ENCODE peak calls at places on chromosomes 12 and 14, in seven cellular contexts. One of them, this sample, is unnamed. For H3K36me3 and H3K4me1, the result is how much of the 10 kb centered on the place peaks cover.

GRCh38 chr14:48936352-48936751 is 649.8 kb downstream of the RPS29 start:
- DNase-seq in neural progenitor cell: peak
- DNase-seq in NT2/D1: no peak
- DNase-seq in astrocyte: peak
- DNase-seq in adrenal gland: peak
- DNase-seq in colonic mucosa: no peak
- DNase-seq in PC-3: peak
- DNase-seq in this sample: peak

GRCh38 chr12:68675098-68675842 is 11.5 kb upstream of the NUP107 start:
- DNase-seq in colonic mucosa: peak
- DNase-seq in adrenal gland: peak
- DNase-seq in astrocyte: peak
- DNase-seq in NT2/D1: no peak
- DNase-seq in neural progenitor cell: peak
- DNase-seq in PC-3: no peak
- DNase-seq in this sample: peak

GRCh38 chr12:93447555-93448265 is 6.0 kb upstream of the UBE2N start:
- DNase-seq in astrocyte: no peak
- DNase-seq in adrenal gland: no peak
- DNase-seq in neural progenitor cell: no peak
- DNase-seq in PC-3: no peak
- DNase-seq in NT2/D1: no peak
- DNase-seq in colonic mucosa: no peak
- DNase-seq in this sample: no peak

GRCh38 chr12:95118138-95118787 is 44.8 kb upstream of the NR2C1 start:
- DNase-seq in neural progenitor cell: no peak
- DNase-seq in PC-3: peak
- DNase-seq in colonic mucosa: no peak
- DNase-seq in astrocyte: peak
- DNase-seq in NT2/D1: no peak
- DNase-seq in adrenal gland: no peak
- DNase-seq in this sample: no peak

GRCh38 chr14:55077691-55078151 is 26.3 kb downstream of the MAPK1IP1L start:
- DNase-seq in adrenal gland: no peak
- DNase-seq in neural progenitor cell: peak
- DNase-seq in colonic mucosa: peak
- DNase-seq in NT2/D1: no peak
- DNase-seq in PC-3: no peak
- DNase-seq in astrocyte: peak
- DNase-seq in this sample: peak

GRCh38 chr12:82874935-82875334 is 188.2 kb downstream of the TMTC2 start:
- DNase-seq in adrenal gland: no peak
- DNase-seq in colonic mucosa: no peak
- DNase-seq in neural progenitor cell: no peak
- DNase-seq in astrocyte: peak
- DNase-seq in NT2/D1: no peak
- DNase-seq in PC-3: peak
- DNase-seq in this sample: no peak

GRCh38 chr12:101945361-101946232 is 68.2 kb downstream of the DRAM1 start:
- DNase-seq in adrenal gland: no peak
- DNase-seq in astrocyte: no peak
- DNase-seq in neural progenitor cell: no peak
- DNase-seq in NT2/D1: no peak
- DNase-seq in PC-3: peak
- DNase-seq in colonic mucosa: peak
- DNase-seq in this sample: no peak

GRCh38 chr12:14416658-14417057 is 51.2 kb downstream of the ATF7IP start:
- DNase-seq in neural progenitor cell: peak
- DNase-seq in NT2/D1: no peak
- DNase-seq in colonic mucosa: no peak
- DNase-seq in astrocyte: peak
- DNase-seq in adrenal gland: peak
- DNase-seq in PC-3: peak
- DNase-seq in this sample: peak

GRCh38 chr12:9751204-9752144 is 9.2 kb downstream of the CD69 start:
- DNase-seq in astrocyte: no peak
- DNase-seq in NT2/D1: no peak
- DNase-seq in adrenal gland: no peak
- DNase-seq in PC-3: peak
- DNase-seq in colonic mucosa: no peak
- DNase-seq in neural progenitor cell: peak
- DNase-seq in this sample: peak

GRCh38 chr12:20154060-20154459 is 214.3 kb upstream of the PDE3A start:
- DNase-seq in NT2/D1: no peak
- DNase-seq in colonic mucosa: no peak
- DNase-seq in PC-3: no peak
- DNase-seq in neural progenitor cell: no peak
- DNase-seq in adrenal gland: no peak
- DNase-seq in astrocyte: peak
- DNase-seq in this sample: no peak

GRCh38 chr14:105050551-105050897 is 14.7 kb downstream of the GPR132 start:
- DNase-seq in colonic mucosa: peak
- DNase-seq in adrenal gland: peak
- DNase-seq in neural progenitor cell: no peak
- DNase-seq in astrocyte: no peak
- DNase-seq in NT2/D1: no peak
- DNase-seq in PC-3: peak
- DNase-seq in this sample: peak

GRCh38 chr12:107912421-107913004 is 138.0 kb downstream of the ASCL4 start:
- DNase-seq in neural progenitor cell: peak
- DNase-seq in adrenal gland: peak
- DNase-seq in astrocyte: no peak
- DNase-seq in NT2/D1: peak
- DNase-seq in colonic mucosa: peak
- DNase-seq in PC-3: peak
- DNase-seq in this sample: no peak

GRCh38 chr12:79847417-79847816 is 87.5 kb downstream of the PPP1R12A start:
- DNase-seq in colonic mucosa: no peak
- DNase-seq in adrenal gland: no peak
- DNase-seq in NT2/D1: no peak
- DNase-seq in astrocyte: no peak
- DNase-seq in PC-3: no peak
- DNase-seq in neural progenitor cell: no peak
- DNase-seq in this sample: no peak

GRCh38 chr14:74979442-74980397 is 23.0 kb upstream of the EIF2B2 start:
- DNase-seq in astrocyte: peak
- DNase-seq in colonic mucosa: no peak
- DNase-seq in PC-3: peak
- DNase-seq in adrenal gland: no peak
- DNase-seq in neural progenitor cell: peak
- DNase-seq in NT2/D1: no peak
- DNase-seq in this sample: peak

GRCh38 chr14:64493455-64493854 is 10.2 kb downstream of the ZBTB25 start:
- DNase-seq in PC-3: no peak
- DNase-seq in neural progenitor cell: no peak
- DNase-seq in adrenal gland: no peak
- DNase-seq in NT2/D1: no peak
- DNase-seq in colonic mucosa: no peak
- DNase-seq in astrocyte: no peak
- DNase-seq in this sample: no peak

GRCh38 chr12:59077153-59077930 is 157.0 kb upstream of the LRIG3 start:
- DNase-seq in colonic mucosa: peak
- DNase-seq in PC-3: no peak
- DNase-seq in astrocyte: no peak
- DNase-seq in neural progenitor cell: peak
- DNase-seq in NT2/D1: no peak
- DNase-seq in adrenal gland: no peak
- DNase-seq in this sample: peak

GRCh38 chr14:39592390-39592789 is 160.2 kb upstream of the FBXO33 start:
- DNase-seq in NT2/D1: no peak
- DNase-seq in neural progenitor cell: no peak
- DNase-seq in PC-3: no peak
- DNase-seq in astrocyte: no peak
- DNase-seq in colonic mucosa: no peak
- DNase-seq in adrenal gland: no peak
- DNase-seq in this sample: no peak

GRCh38 chr14:71371711-71372396 is 464.6 kb downstream of the PCNX1 start:
- DNase-seq in astrocyte: peak
- DNase-seq in neural progenitor cell: no peak
- DNase-seq in PC-3: peak
- DNase-seq in adrenal gland: no peak
- DNase-seq in colonic mucosa: no peak
- DNase-seq in NT2/D1: no peak
- DNase-seq in this sample: no peak

GRCh38 chr12:120276734-120277133 is 11.2 kb upstream of the PXN start:
- DNase-seq in neural progenitor cell: no peak
- DNase-seq in NT2/D1: no peak
- DNase-seq in colonic mucosa: no peak
- DNase-seq in astrocyte: peak
- DNase-seq in PC-3: no peak
- DNase-seq in adrenal gland: no peak
- DNase-seq in this sample: no peak

DNA sequence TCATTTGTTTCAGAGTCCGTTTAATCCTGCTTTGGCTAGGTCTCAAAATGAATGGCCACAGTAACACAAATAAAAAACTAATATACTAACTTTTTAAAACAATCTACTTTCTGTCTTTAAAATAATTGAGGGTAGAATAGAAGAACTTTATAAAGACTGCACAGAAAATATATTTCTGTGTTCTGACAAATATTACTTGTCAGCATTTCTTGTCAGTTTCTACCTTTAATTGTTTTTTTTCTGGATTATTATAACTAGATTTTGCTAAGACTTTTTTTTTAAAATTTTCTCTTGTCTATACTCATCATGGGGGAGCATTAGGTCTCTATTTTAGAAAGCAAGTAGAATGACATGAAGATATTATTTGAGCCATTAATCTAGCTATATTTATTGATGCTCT is 86.2 kb downstream of the RAD52 start:
- DNase-seq in neural progenitor cell: no peak
- DNase-seq in PC-3: no peak
- DNase-seq in NT2/D1: no peak
- DNase-seq in adrenal gland: no peak
- DNase-seq in astrocyte: no peak
- DNase-seq in colonic mucosa: no peak
- DNase-seq in this sample: no peak
- H3K36me3 ChIP-seq in neural progenitor cell: under half
- H3K36me3 ChIP-seq in PC-3: under half
- H3K36me3 ChIP-seq in NT2/D1: half or more
- H3K36me3 ChIP-seq in adrenal gland: under half
- H3K36me3 ChIP-seq in astrocyte: under half
- H3K36me3 ChIP-seq in colonic mucosa: under half
- H3K36me3 ChIP-seq in this sample: half or more

DNA sequence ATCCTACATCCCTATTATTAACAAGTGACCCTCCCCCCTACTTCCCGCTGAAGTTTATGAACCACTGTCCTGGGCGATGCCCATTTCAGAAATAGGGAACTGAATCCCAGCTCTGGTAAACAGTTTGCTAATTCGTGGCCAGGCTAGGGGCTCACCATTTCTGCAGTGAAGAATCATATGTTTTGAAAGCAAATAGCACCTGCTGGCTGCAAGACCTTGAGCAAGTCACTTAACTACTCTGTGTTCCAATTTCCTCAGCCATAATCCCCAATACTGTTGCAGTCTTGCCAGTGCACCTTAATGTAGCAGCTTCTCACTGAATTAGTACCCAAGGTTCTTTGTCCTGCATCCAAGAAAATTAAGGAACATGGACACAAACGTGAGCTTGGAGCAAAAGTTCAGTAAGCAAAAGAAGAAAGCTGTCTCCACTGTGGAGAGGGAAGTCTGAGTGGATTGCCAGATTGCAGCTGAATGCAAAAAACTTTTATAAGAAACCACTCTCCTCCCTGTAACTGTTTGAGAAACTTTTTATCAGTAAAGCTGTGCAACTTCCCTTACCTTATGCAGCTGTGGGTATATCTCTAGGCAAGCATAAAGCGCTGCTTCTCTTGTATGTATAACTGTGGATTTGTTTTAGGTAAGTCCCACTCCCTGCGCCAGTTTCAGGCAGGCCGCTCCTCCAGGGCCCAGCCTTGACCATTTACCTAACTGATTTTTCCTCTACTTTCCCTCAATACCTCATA is 824 bp downstream of the OAS1 start:
- DNase-seq in PC-3: no peak
- DNase-seq in adrenal gland: peak
- DNase-seq in colonic mucosa: peak
- DNase-seq in astrocyte: no peak
- DNase-seq in NT2/D1: no peak
- DNase-seq in neural progenitor cell: no peak
- DNase-seq in this sample: no peak
- H3K4me3 ChIP-seq in PC-3: peak
- H3K4me3 ChIP-seq in adrenal gland: peak
- H3K4me3 ChIP-seq in colonic mucosa: peak
- H3K4me3 ChIP-seq in astrocyte: no peak
- H3K4me3 ChIP-seq in NT2/D1: no peak
- H3K4me3 ChIP-seq in neural progenitor cell: no peak
- H3K4me3 ChIP-seq in this sample: no peak

GRCh38 chr12:110537605-110538409 is 35.7 kb downstream of the RAD9B start:
- DNase-seq in adrenal gland: peak
- DNase-seq in astrocyte: peak
- DNase-seq in NT2/D1: no peak
- DNase-seq in colonic mucosa: peak
- DNase-seq in neural progenitor cell: no peak
- DNase-seq in PC-3: no peak
- DNase-seq in this sample: peak

GRCh38 chr12:110536834-110537604 is 34.9 kb downstream of the RAD9B start:
- DNase-seq in NT2/D1: no peak
- DNase-seq in adrenal gland: no peak
- DNase-seq in colonic mucosa: no peak
- DNase-seq in PC-3: no peak
- DNase-seq in neural progenitor cell: no peak
- DNase-seq in astrocyte: no peak
- DNase-seq in this sample: peak

GRCh38 chr12:110538869-110539622 is 36.9 kb downstream of the RAD9B start:
- DNase-seq in neural progenitor cell: no peak
- DNase-seq in colonic mucosa: peak
- DNase-seq in NT2/D1: no peak
- DNase-seq in PC-3: no peak
- DNase-seq in adrenal gland: no peak
- DNase-seq in astrocyte: no peak
- DNase-seq in this sample: no peak

GRCh38 chr12:110543252-110543959 is 39.7 kb downstream of the PPTC7 start:
- DNase-seq in adrenal gland: peak
- DNase-seq in PC-3: peak
- DNase-seq in astrocyte: peak
- DNase-seq in NT2/D1: no peak
- DNase-seq in colonic mucosa: peak
- DNase-seq in neural progenitor cell: no peak
- DNase-seq in this sample: peak

DNA sequence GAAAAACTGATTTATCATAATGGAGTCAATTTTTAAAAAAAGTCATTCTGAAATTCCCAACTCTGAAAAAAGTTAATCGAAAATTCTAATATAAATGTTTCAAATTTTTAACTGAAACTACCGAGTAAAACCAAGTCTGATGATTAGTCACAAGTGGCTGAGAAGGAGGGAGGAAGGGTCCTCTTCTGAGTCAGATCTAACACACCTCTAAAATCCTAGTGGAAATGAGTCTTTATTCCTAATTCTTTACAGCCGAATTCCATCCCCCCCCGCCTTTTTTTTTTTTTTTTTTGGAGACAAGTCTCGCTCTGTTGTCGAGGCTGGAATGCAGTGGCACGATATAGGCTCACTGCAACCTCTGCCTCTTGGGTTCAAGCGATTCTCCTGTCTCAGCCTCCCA is 37.9 kb downstream of the RAD9B start:
- DNase-seq in PC-3: peak
- DNase-seq in astrocyte: peak
- DNase-seq in adrenal gland: no peak
- DNase-seq in NT2/D1: no peak
- DNase-seq in colonic mucosa: no peak
- DNase-seq in neural progenitor cell: no peak
- DNase-seq in this sample: no peak
- H3K4me1 ChIP-seq in PC-3: under half
- H3K4me1 ChIP-seq in astrocyte: under half
- H3K4me1 ChIP-seq in adrenal gland: under half
- H3K4me1 ChIP-seq in NT2/D1: under half
- H3K4me1 ChIP-seq in colonic mucosa: under half
- H3K4me1 ChIP-seq in neural progenitor cell: under half
- H3K4me1 ChIP-seq in this sample: under half

GRCh38 chr12:122506393-122506938 is 5.7 kb upstream of the ZCCHC8 start:
- DNase-seq in NT2/D1: no peak
- DNase-seq in adrenal gland: no peak
- DNase-seq in PC-3: no peak
- DNase-seq in colonic mucosa: no peak
- DNase-seq in astrocyte: no peak
- DNase-seq in neural progenitor cell: no peak
- DNase-seq in this sample: no peak
- H3K36me3 ChIP-seq in NT2/D1: half or more
- H3K36me3 ChIP-seq in adrenal gland: under half
- H3K36me3 ChIP-seq in PC-3: half or more
- H3K36me3 ChIP-seq in colonic mucosa: half or more
- H3K36me3 ChIP-seq in astrocyte: half or more
- H3K36me3 ChIP-seq in neural progenitor cell: under half
- H3K36me3 ChIP-seq in this sample: half or more

This sample was measured in SJCRH30.